ENCODE peak calls at places on chromosomes 2 and 18, in nine cellular contexts. V is HCT116, U is HFFc6, W is BJ, D is tibial nerve, R is hepatocyte, Z is breast epithelium, K is A673, B is AG09309. I is an unnamed sample.

GRCh38 chr2:28394997-28395333 is 2.3 kb downstream of the FOSL2 start:
- DNase-seq in V (no peak), U (no peak), W (no peak), D (no peak), R (no peak), Z (no peak), K (no peak), B (no peak), I (no peak)

GRCh38 chr18:71597219-71597618 is 946.9 kb downstream of the CBLN2 start:
- DNase-seq in V (no peak), U (no peak), W (no peak), D (no peak), R (no peak), Z (no peak), K (no peak), B (no peak), I (no peak)

GRCh38 chr2:23684540-23685176 is 242.3 kb downstream of the ATAD2B start:
- DNase-seq in V (no peak), U (no peak), W (no peak), D (no peak), R (no peak), Z (no peak), K (no peak), B (no peak), I (no peak)

GRCh38 chr2:239778861-239779591 is 246.1 kb downstream of the NDUFA10 start:
- DNase-seq in V (no peak), U (no peak), W (no peak), D (no peak), R (no peak), Z (peak; percentile 53), K (no peak), B (no peak), I (no peak)

GRCh38 chr2:208266641-208267335 is 733 bp downstream of the PIKFYVE start:
- DNase-seq in V (no peak), U (no peak), W (no peak), D (no peak), R (no peak), Z (no peak), K (no peak), B (no peak), I (peak; percentile 20)

GRCh38 chr2:937530-937929 is 13.1 kb upstream of the SNTG2 start:
- DNase-seq in V (no peak), U (no peak), W (no peak), D (no peak), R (no peak), Z (no peak), K (no peak), B (peak; percentile 16), I (no peak)

GRCh38 chr2:55901941-55902340 is 21.6 kb downstream of the EFEMP1 start:
- DNase-seq in V (no peak), U (no peak), W (no peak), D (no peak), R (no peak), Z (no peak), K (no peak), B (no peak), I (no peak)

GRCh38 chr2:241896746-241897201 is 27.2 kb downstream of the RTP5 start:
- DNase-seq in V (no peak), U (no peak), W (no peak), D (no peak), R (no peak), Z (peak; percentile 15), K (no peak), B (no peak), I (no peak)

GRCh38 chr2:134446431-134447091 is 192.7 kb downstream of the MGAT5 start:
- DNase-seq in V (no peak), U (peak; percentile 48), W (no peak), D (no peak), R (no peak), Z (no peak), K (peak; percentile 30), B (no peak), I (no peak)

GRCh38 chr18:58362027-58362575 is 266.8 kb downstream of the ALPK2 start:
- DNase-seq in V (no peak), U (peak; percentile 97), W (peak; percentile 92), D (peak; percentile 19), R (peak; percentile 51), Z (no peak), K (peak; percentile 90), B (peak; percentile 89), I (no peak)

GRCh38 chr2:149857344-149857743 is 269.8 kb upstream of the MMADHC start:
- DNase-seq in V (no peak), U (peak; percentile 55), W (peak; percentile 12), D (no peak), R (no peak), Z (no peak), K (no peak), B (no peak), I (no peak)

GRCh38 chr2:235168174-235168979 is 216.6 kb downstream of the SH3BP4 start:
- DNase-seq in V (no peak), U (no peak), W (no peak), D (no peak), R (no peak), Z (no peak), K (no peak), B (no peak), I (no peak)

GRCh38 chr2:235171511-235172130 is 219.8 kb downstream of the SH3BP4 start:
- DNase-seq in V (no peak), U (peak; percentile 94), W (peak; percentile 53), D (no peak), R (peak; percentile 31), Z (no peak), K (peak; percentile 48), B (peak; percentile 87), I (no peak)

GRCh38 chr2:235165631-235166030 is 213.8 kb downstream of the SH3BP4 start:
- DNase-seq in V (no peak), U (no peak), W (no peak), D (no peak), R (no peak), Z (no peak), K (no peak), B (no peak), I (no peak)

GRCh38 chr2:235170016-235170415 is 218.2 kb downstream of the SH3BP4 start:
- DNase-seq in V (no peak), U (peak; percentile 72), W (peak; percentile 22), D (no peak), R (no peak), Z (no peak), K (peak; percentile 90), B (peak; percentile 55), I (no peak)

DNA sequence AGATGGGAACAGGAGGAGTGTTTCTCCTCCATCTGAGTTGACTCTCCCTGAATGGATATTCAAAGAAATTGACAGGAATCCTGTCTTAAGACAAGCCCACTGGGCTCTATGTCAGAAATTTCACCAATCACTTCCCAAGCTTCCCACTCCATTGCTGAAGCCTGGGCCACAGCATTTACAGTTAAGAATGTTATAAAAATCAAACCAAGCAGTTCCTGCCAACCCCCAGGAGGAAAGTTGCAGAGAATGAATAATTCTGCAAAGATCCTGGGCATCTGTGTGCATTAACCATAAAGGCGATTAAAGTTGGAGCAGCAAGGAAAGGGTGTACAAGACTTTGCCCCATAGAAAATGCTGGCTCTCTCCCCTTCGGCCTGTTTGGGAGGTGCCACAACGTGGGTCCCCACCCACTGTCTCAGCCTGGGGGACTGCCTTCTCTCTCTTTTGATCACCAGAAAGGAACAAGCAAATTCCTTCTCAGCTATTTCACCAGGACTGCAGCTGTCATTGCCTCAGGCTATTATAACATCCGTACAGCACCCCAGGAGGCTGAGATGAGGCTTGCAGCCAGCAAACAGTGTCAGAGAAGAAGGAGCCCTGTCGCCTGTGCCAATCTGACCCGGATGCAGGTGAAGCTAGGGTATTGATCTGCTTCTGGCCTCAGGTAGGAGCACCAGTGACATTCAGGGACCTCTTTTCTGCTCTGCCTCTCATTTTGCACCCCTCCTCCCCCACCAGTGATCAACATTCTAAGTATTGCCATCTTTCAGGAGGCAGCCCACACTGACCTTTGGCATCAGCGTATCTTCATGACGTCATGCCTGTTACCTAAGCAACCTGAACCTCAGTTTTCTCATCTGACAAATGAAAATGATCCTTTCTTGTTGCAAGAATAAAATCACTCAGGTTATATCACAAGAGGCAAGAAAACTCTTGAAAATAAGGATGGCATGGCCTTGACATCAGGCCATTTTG is 219.0 kb downstream of the SH3BP4 start:
- DNase-seq in V (peak; percentile 56), U (peak; percentile 93), W (peak; percentile 41), D (no peak), R (peak; percentile 58), Z (no peak), K (peak; percentile 94), B (peak; percentile 67), I (no peak)
- TF ChIP-seq CTCF in V (peak; percentile 51), U (peak; percentile 62), W (peak; percentile 53), D (no peak), R (peak; percentile 25), Z (peak; percentile 17), K (peak; percentile 47), B (peak; percentile 52), I (no peak)

GRCh38 chr2:188974184-188974583 is at the start of gene COL3A1:
- DNase-seq in V (no peak), U (peak; percentile 52), W (no peak), D (no peak), R (peak; percentile 78), Z (no peak), K (no peak), B (no peak), I (no peak)

GRCh38 chr2:188978291-188979081 is 4.3 kb downstream of the COL3A1 start:
- DNase-seq in V (peak; percentile 31), U (peak; percentile 76), W (peak; percentile 63), D (no peak), R (peak; percentile 70), Z (no peak), K (peak; percentile 82), B (no peak), I (peak; percentile 29)

GRCh38 chr2:188979119-188979729 is 5.1 kb downstream of the COL3A1 start:
- DNase-seq in V (no peak), U (no peak), W (no peak), D (no peak), R (no peak), Z (no peak), K (no peak), B (no peak), I (no peak)

GRCh38 chr2:188975497-188976102 is 1.4 kb downstream of the COL3A1 start:
- DNase-seq in V (no peak), U (peak; percentile 90), W (peak; percentile 75), D (peak; percentile 75), R (peak; percentile 82), Z (no peak), K (peak; percentile 84), B (peak; percentile 87), I (no peak)

GRCh38 chr2:188976545-188977268 is 2.5 kb downstream of the COL3A1 start:
- DNase-seq in V (peak; percentile 16), U (peak; percentile 70), W (no peak), D (no peak), R (peak; percentile 39), Z (no peak), K (peak; percentile 77), B (no peak), I (no peak)
- TF ChIP-seq CTCF in V (peak; percentile 67), U (peak; percentile 86), W (peak; percentile 55), D (peak; percentile 70), R (peak; percentile 51), Z (no peak), K (peak; percentile 83), B (peak; percentile 55), I (no peak)

GRCh38 chr18:78659748-78660147 is 319.9 kb upstream of the SALL3 start:
- DNase-seq in V (no peak), U (no peak), W (no peak), D (no peak), R (peak; percentile 50), Z (no peak), K (no peak), B (no peak), I (no peak)
- TF ChIP-seq CTCF in V (peak; percentile 42), U (peak; percentile 22), W (no peak), D (peak; percentile 7), R (peak; percentile 67), Z (no peak), K (peak; percentile 36), B (no peak), I (peak; percentile 20)

GRCh38 chr18:49784427-49785185 is 28.7 kb downstream of the ACAA2 start:
- DNase-seq in V (no peak), U (no peak), W (no peak), D (no peak), R (no peak), Z (no peak), K (no peak), B (peak; percentile 16), I (no peak)
- TF ChIP-seq CTCF in V (peak; percentile 42), U (peak; percentile 63), W (peak; percentile 26), D (no peak), R (peak; percentile 29), Z (no peak), K (peak; percentile 46), B (peak; percentile 27), I (peak; percentile 2)

I was measured in GM10248.